ENCODE peak calls at places on chromosomes 13 and 19, in eight cellular contexts. Z, I, R, E, T, A, H and Q are unnamed samples.

GRCh38 chr19:41324231-41324702 is 14.3 kb downstream of the CCDC97 start:
- DNase-seq in E (no peak), I (no peak), A (no peak), H (no peak), R (no peak), Z (no peak), T (no peak), Q (no peak)

GRCh38 chr13:46613409-46614049 is 60.6 kb downstream of the LRCH1 start:
- DNase-seq in I (no peak), E (no peak), Z (no peak), R (no peak), T (no peak), H (no peak), A (no peak), Q (no peak)

GRCh38 chr19:2329528-2329927 is 1.0 kb downstream of the SPPL2B start:
- DNase-seq in R (no peak), E (no peak), I (no peak), Z (no peak), T (no peak), A (no peak), H (no peak), Q (no peak)

GRCh38 chr19:1668339-1669123 is 16.1 kb upstream of the TCF3 start:
- DNase-seq in T (peak), H (no peak), Z (no peak), E (no peak), R (no peak), I (peak), A (peak), Q (no peak)

GRCh38 chr13:67229438-67230242 is 496 bp downstream of the PCDH9 start:
- DNase-seq in A (no peak), T (no peak), I (no peak), Z (peak), R (peak), H (no peak), E (peak), Q (no peak)

GRCh38 chr13:49444517-49445395 is 682 bp downstream of the SETDB2 start:
- DNase-seq in H (peak), Z (no peak), R (peak), T (peak), A (no peak), I (no peak), E (no peak), Q (no peak)

GRCh38 chr19:1401138-1401888 is at the start of gene GAMT:
- DNase-seq in Z (no peak), H (no peak), I (peak), E (no peak), A (peak), R (no peak), T (no peak), Q (no peak)

GRCh38 chr19:4374451-4375163 is 25.7 kb downstream of the SH3GL1 start:
- DNase-seq in I (no peak), A (no peak), E (peak), T (peak), Z (peak), H (peak), R (peak), Q (no peak)

GRCh38 chr13:79806821-79807220 is 325.9 kb downstream of the NDFIP2 start:
- DNase-seq in R (no peak), I (no peak), T (no peak), Z (no peak), H (no peak), E (no peak), A (no peak), Q (no peak)

GRCh38 chr13:113288880-113289279 is 8.2 kb upstream of the LAMP1 start:
- DNase-seq in H (no peak), Z (no peak), A (no peak), I (no peak), R (peak), T (no peak), E (no peak), Q (no peak)

GRCh38 chr19:8000298-8001038 is 5.0 kb downstream of the ELAVL1 start:
- DNase-seq in A (no peak), T (no peak), E (no peak), R (no peak), H (no peak), Z (no peak), I (no peak), Q (no peak)

GRCh38 chr13:110860986-110861385 is 53.9 kb downstream of the ANKRD10 start:
- DNase-seq in E (no peak), I (no peak), Z (no peak), A (no peak), H (no peak), T (no peak), R (no peak), Q (no peak)

GRCh38 chr13:43785681-43786471 is 896 bp downstream of the ENOX1 start:
- DNase-seq in I (no peak), E (peak), H (peak), R (peak), A (peak), Z (peak), T (peak), Q (peak)

GRCh38 chr13:94112227-94112626 is 367.3 kb downstream of the DCT start:
- DNase-seq in T (no peak), Z (peak), I (no peak), H (peak), R (peak), A (no peak), E (no peak), Q (no peak)

GRCh38 chr13:102295316-102296048 is 106.4 kb downstream of the FGF14 start:
- DNase-seq in I (no peak), H (peak), E (no peak), T (no peak), A (no peak), R (no peak), Z (no peak), Q (no peak)

GRCh38 chr13:44819245-44819644 is 170.0 kb downstream of the NUFIP1 start:
- DNase-seq in I (no peak), R (peak), H (peak), E (peak), Z (peak), T (peak), A (no peak), Q (no peak)

GRCh38 chr13:39531646-39532045 is 71.3 kb downstream of the LHFPL6 start:
- DNase-seq in A (no peak), I (no peak), T (no peak), E (no peak), H (peak), Z (no peak), R (peak), Q (no peak)

GRCh38 chr13:101384929-101385328 is 31.4 kb downstream of the NALCN start:
- DNase-seq in R (no peak), A (no peak), E (no peak), I (no peak), Z (no peak), H (no peak), T (no peak), Q (no peak)

GRCh38 chr19:12205296-12205695 is 42.4 kb downstream of the ZNF136 start:
- DNase-seq in Z (no peak), T (no peak), R (no peak), E (no peak), A (no peak), H (no peak), I (no peak), Q (no peak)

GRCh38 chr13:47499358-47500150 is 501.5 kb downstream of the SUCLA2 start:
- DNase-seq in T (no peak), A (no peak), H (peak), R (peak), Z (peak), I (no peak), E (no peak), Q (no peak)

GRCh38 chr13:35143123-35143522 is 201.1 kb downstream of the NBEA start:
- DNase-seq in R (peak), I (no peak), Z (no peak), E (no peak), H (peak), T (no peak), A (no peak), Q (no peak)

GRCh38 chr19:11356074-11356397 is 804 bp downstream of the PLPPR2 start:
- DNase-seq in A (no peak), H (no peak), R (no peak), Z (no peak), E (no peak), T (no peak), I (no peak), Q (no peak)

GRCh38 chr13:99639126-99639525 is 137.9 kb downstream of the TM9SF2 start:
- DNase-seq in E (no peak), Z (no peak), H (no peak), A (no peak), T (no peak), R (no peak), I (no peak), Q (no peak)

GRCh38 chr13:74243637-74244526 is 109.7 kb upstream of the KLF12 start:
- DNase-seq in I (no peak), T (no peak), Z (peak), A (no peak), H (peak), R (peak), E (no peak), Q (no peak)

DNA sequence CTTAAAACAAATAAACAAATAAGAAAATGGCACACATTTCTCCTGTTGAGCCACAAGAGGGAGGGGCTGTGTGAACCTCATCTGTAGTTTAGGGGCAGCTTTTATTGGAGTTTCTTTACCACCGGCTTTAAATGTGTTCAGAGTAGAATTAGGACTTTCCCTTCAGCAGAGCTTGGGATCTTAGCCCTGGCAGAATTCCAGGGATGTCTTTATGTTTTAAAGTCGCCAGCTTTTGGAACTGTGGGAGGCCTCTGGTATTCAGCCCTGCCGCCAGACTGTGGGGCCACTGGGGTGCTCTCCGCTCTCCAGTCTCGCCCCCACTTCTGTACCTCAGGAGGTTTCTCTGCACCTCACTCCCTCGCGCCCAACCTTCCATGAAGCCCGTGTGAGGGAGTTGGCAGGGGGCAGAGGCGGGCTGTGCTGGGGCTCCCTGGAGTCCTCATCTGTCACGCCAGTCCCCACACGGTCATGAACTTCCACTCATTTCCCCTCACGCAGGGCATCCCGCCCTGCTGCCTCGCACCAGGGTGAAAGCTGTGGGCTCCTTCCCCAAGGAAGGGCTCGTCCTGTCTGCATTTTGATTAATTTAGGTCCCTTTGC is 31.5 kb downstream of the CCDC8 start:
- DNase-seq in A (no peak), Z (no peak), H (no peak), T (no peak), R (no peak), I (no peak), E (no peak), Q (no peak)
- TF ChIP-seq CTCF in A (no peak), Z (no peak), H (no peak), T (no peak), R (no peak), I (no peak), E (no peak), Q (no peak)

GRCh38 chr13:91960947-91961346 is 562.5 kb downstream of the GPC5 start:
- DNase-seq in A (no peak), R (no peak), E (no peak), H (no peak), T (no peak), I (no peak), Z (no peak), Q (no peak)

GRCh38 chr13:91950803-91951202 is 552.4 kb downstream of the GPC5 start:
- DNase-seq in E (no peak), I (no peak), Z (no peak), A (no peak), T (no peak), R (no peak), H (no peak), Q (no peak)

GRCh38 chr13:91955546-91956355 is 557.3 kb downstream of the GPC5 start:
- DNase-seq in I (no peak), R (no peak), T (no peak), H (no peak), E (no peak), A (no peak), Z (no peak), Q (no peak)
- TF ChIP-seq CTCF in I (no peak), R (no peak), T (no peak), H (no peak), E (no peak), A (no peak), Z (no peak), Q (no peak)

GRCh38 chr19:43594081-43594697 is 1.7 kb downstream of the IRGQ start:
- DNase-seq in Z (no peak), E (no peak), H (no peak), I (no peak), R (no peak), T (no peak), A (no peak), Q (no peak)

GRCh38 chr19:43595999-43596841 is at the start of the genes IRGQ and ZNF576:
- DNase-seq in I (peak), H (peak), A (peak), T (peak), Z (peak), E (peak), R (peak), Q (peak)

GRCh38 chr19:43596842-43597461 is 557 bp downstream of the ZNF576 start:
- DNase-seq in H (no peak), Z (no peak), R (no peak), I (no peak), A (no peak), T (no peak), E (no peak), Q (no peak)

GRCh38 chr19:43595605-43595998 is 332 bp downstream of the IRGQ start:
- DNase-seq in E (no peak), Z (no peak), A (no peak), R (no peak), T (peak), H (no peak), I (no peak), Q (no peak)

GRCh38 chr19:43594710-43595604 is 977 bp downstream of the IRGQ start:
- DNase-seq in I (peak), E (no peak), Z (peak), A (peak), H (peak), R (peak), T (peak), Q (no peak)
- TF ChIP-seq CTCF in I (no peak), E (peak), Z (peak), A (peak), H (peak), R (peak), T (no peak), Q (peak)

GRCh38 chr19:39428309-39429112 is 7.2 kb downstream of the RPS16 start:
- DNase-seq in T (no peak), R (no peak), H (no peak), E (peak), I (no peak), A (no peak), Z (peak), Q (no peak)
- TF ChIP-seq CTCF in T (no peak), R (no peak), H (no peak), E (no peak), I (no peak), A (no peak), Z (no peak), Q (peak)

GRCh38 chr19:9039728-9040127 is 29.5 kb upstream of the MUC16 start:
- DNase-seq in H (peak), T (no peak), I (no peak), R (peak), E (no peak), Z (no peak), A (no peak), Q (no peak)

GRCh38 chr19:9041023-9041422 is 30.8 kb upstream of the MUC16 start:
- DNase-seq in I (no peak), H (no peak), R (no peak), Z (no peak), E (no peak), T (no peak), A (no peak), Q (no peak)

GRCh38 chr19:9040131-9040530 is 29.9 kb upstream of the MUC16 start:
- DNase-seq in H (no peak), Z (no peak), R (no peak), A (no peak), T (no peak), I (no peak), E (no peak), Q (no peak)

GRCh38 chr19:9032136-9032626 is 22.0 kb upstream of the MUC16 start:
- DNase-seq in Z (no peak), E (no peak), H (no peak), I (no peak), R (no peak), T (no peak), A (no peak), Q (no peak)

DNA sequence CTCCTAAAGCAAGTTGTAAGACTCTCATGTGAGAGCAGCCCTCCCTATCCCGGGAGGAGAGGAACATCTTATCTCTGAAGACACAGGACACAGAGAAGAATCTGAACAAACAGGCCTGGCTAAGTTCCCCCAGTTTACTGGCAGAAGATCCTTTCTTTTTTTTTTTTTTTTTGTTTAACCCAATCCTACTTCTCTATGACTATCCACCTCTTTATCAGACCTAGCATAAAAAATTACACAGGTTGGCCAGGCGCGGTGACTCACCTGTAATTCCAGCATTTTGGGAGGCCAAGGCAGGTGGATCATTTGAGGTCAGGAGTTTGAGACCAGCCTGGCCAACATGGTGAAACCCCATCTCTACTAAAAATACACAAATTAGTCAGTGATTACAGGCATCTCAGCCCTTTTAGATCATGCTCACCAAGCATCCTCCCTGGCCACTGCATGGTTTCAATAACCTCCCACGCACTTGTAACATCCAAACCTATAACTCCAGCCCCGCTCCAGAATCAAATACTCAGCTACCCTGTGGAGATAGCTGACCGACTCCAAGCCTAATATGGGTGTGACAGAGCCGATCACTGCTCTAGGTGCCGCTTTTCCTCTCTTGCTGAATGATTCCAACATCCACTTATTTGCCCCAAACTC is 27.3 kb upstream of the MUC16 start:
- DNase-seq in A (no peak), I (no peak), R (no peak), E (no peak), Z (no peak), H (no peak), T (no peak), Q (no peak)
- TF ChIP-seq CTCF in A (no peak), I (no peak), R (no peak), E (no peak), Z (no peak), H (no peak), T (no peak), Q (no peak)

DNA sequence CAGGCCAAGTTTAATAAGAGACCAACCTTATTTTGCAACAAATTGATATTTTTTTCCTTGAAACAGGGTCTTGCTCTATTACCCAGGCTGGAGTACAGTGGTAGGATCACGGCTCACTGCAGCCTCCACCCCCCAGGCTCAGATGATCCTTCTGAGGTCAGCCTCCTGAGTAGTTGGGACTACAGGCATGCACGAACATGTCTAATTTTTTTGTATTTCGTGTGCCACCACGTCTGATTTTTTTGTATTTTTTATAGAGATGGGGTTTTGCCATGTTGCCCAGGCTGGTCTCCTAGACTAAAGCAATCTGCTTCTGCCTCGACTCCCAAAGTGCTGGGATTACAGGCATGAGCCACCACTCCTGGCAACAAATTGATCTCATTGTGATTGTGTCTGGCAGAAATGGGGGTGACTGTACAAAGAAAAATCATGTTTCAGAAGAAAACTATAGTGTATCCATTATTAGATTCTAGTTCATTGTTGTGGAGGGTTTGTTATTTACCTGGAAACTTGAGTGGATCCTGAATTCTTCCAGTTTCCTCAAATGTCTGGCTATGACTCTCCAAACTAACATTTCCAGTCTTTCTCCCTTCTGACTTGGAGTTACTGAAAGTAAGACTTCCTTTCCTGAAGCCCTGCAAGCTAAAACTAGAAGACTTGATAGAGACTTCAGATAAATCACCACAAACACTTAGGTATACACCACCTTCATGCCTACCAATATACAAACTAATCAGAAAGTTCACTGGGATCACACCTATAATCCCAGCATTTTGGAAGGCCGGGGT is 17.3 kb upstream of the AKT2 start:
- DNase-seq in E (no peak), T (no peak), A (no peak), R (peak), H (peak), Z (no peak), I (no peak), Q (no peak)
- TF ChIP-seq CTCF in E (no peak), T (no peak), A (no peak), R (no peak), H (no peak), Z (no peak), I (no peak), Q (no peak)

DNA sequence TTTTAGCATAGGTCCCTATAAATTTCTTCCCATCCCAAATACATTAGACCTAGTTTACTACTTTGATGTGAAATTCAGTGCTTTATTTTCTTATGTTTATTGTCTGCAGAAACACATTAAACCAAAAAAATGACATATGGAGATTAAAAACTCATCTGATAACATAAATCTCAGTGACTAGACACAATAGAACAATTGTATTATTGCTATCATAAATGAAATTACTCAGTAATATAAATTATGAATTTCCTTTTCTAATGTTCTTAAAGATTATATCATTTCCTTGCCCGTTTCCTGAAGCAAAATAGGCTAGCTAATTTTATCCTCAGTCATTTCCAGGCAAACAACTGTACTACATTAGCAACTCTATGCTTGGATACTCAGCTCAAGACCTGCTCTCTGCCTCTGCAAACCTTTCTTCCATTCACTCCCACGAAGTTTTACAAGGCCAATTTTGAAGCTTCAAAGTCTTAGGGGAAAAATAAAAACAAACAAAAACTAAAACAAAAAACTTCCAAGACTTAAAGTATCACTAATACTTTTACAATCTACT is 61.2 kb downstream of the RFC3 start:
- DNase-seq in T (no peak), I (no peak), R (no peak), Z (no peak), E (no peak), A (no peak), H (no peak), Q (no peak)
- TF ChIP-seq CTCF in T (no peak), I (no peak), R (no peak), Z (no peak), E (no peak), A (no peak), H (no peak), Q (no peak)